ENCODE peak calls at places on chromosomes 12 and 14, in eight cellular contexts. X is GM23338; W is upper lobe of right lung; E is CD8-positive, alpha-beta T cell; P is pancreas; H is tibial artery; N is stomach; G is A549. S is an unnamed sample. For H3K4me1, the result is how much of the 10 kb centered on the place peaks cover.

GRCh38 chr14:99249389-99249788 is 22.6 kb downstream of the BCL11B start:
- DNase-seq in N (no peak), X (no peak), E (no peak), W (no peak), G (no peak), H (no peak), P (no peak), S (no peak)

GRCh38 chr14:88322505-88323085 is 474 bp downstream of the KCNK10 start:
- DNase-seq in P (no peak), X (peak), N (no peak), E (no peak), W (no peak), H (no peak), G (no peak), S (no peak)

GRCh38 chr12:15700595-15700994 is 88.6 kb downstream of the EPS8 start:
- DNase-seq in E (no peak), N (no peak), X (no peak), G (peak), P (no peak), H (no peak), W (no peak), S (no peak)

GRCh38 chr14:105199093-105199492 is 18.0 kb upstream of the NUDT14 start:
- DNase-seq in X (no peak), E (no peak), P (no peak), G (no peak), W (no peak), H (no peak), N (no peak), S (no peak)

GRCh38 chr14:72451081-72451972 is 442.6 kb downstream of the DPF3 start:
- DNase-seq in W (no peak), X (no peak), E (peak), G (no peak), N (no peak), P (no peak), H (no peak), S (no peak)

GRCh38 chr14:54570651-54571415 is 3.9 kb downstream of the SAMD4A start:
- DNase-seq in X (no peak), E (no peak), G (peak), P (no peak), W (no peak), N (no peak), H (no peak), S (no peak)

GRCh38 chr14:99575043-99576023 is 28.7 kb downstream of the CCDC85C start:
- DNase-seq in W (peak), P (peak), G (peak), H (no peak), N (peak), X (no peak), E (no peak), S (peak)

GRCh38 chr14:105330491-105330895 is 15.9 kb downstream of the PACS2 start:
- DNase-seq in X (no peak), N (no peak), H (peak), E (no peak), W (peak), G (no peak), P (no peak), S (peak)

GRCh38 chr14:56271988-56272387 is 153.8 kb downstream of the PELI2 start:
- DNase-seq in N (no peak), H (no peak), P (no peak), X (no peak), W (no peak), E (no peak), G (no peak), S (no peak)

GRCh38 chr12:90262261-90262660 is 553.6 kb upstream of the ATP2B1 start:
- DNase-seq in E (no peak), N (no peak), H (no peak), G (peak), W (no peak), P (no peak), X (no peak), S (no peak)

GRCh38 chr12:23084236-23084995 is 459.4 kb downstream of the ETNK1 start:
- DNase-seq in H (no peak), W (no peak), E (no peak), N (no peak), P (no peak), X (no peak), G (peak), S (no peak)

GRCh38 chr12:85676816-85677749 is 159.1 kb downstream of the RASSF9 start:
- DNase-seq in E (no peak), X (no peak), G (no peak), N (no peak), P (no peak), H (no peak), W (no peak), S (no peak)

GRCh38 chr12:1926274-1926673 is 7.8 kb upstream of the CACNA2D4 start:
- DNase-seq in G (no peak), H (no peak), W (no peak), X (no peak), N (peak), P (no peak), E (no peak), S (no peak)

GRCh38 chr12:105198961-105199360 is 37.0 kb downstream of the APPL2 start:
- DNase-seq in W (no peak), N (no peak), X (no peak), P (no peak), G (no peak), E (no peak), H (no peak), S (no peak)

GRCh38 chr12:77947326-77947725 is 116.6 kb downstream of the NAV3 start:
- DNase-seq in E (no peak), W (no peak), N (no peak), P (no peak), X (no peak), G (peak), H (no peak), S (no peak)

GRCh38 chr14:103163199-103163598 is 39.9 kb downstream of the TNFAIP2 start:
- DNase-seq in X (no peak), W (no peak), P (no peak), G (no peak), H (peak), E (no peak), N (no peak), S (no peak)

GRCh38 chr12:87216436-87216835 is 812.8 kb downstream of the C12orf50 start:
- DNase-seq in X (no peak), H (peak), E (no peak), P (no peak), G (no peak), W (no peak), N (no peak), S (no peak)

GRCh38 chr12:101935769-101936741 is 58.7 kb downstream of the DRAM1 start:
- DNase-seq in N (no peak), H (peak), G (no peak), P (no peak), X (peak), W (no peak), E (no peak), S (no peak)

GRCh38 chr14:98819132-98819866 is 452.7 kb downstream of the BCL11B start:
- DNase-seq in E (no peak), H (no peak), G (no peak), W (no peak), X (peak), N (no peak), P (peak), S (no peak)

GRCh38 chr12:110079477-110080400 is 31.4 kb upstream of the C12orf76 start:
- DNase-seq in N (peak), P (no peak), W (peak), X (peak), E (peak), G (peak), H (peak), S (peak)

GRCh38 chr14:103594265-103594664 is 31.5 kb downstream of the COA8 start:
- DNase-seq in N (no peak), X (peak), H (no peak), G (no peak), E (no peak), P (peak), W (no peak), S (no peak)

GRCh38 chr14:77151918-77152588 is 10.5 kb upstream of the ZDHHC22 start:
- DNase-seq in W (no peak), P (no peak), X (peak), N (no peak), G (peak), H (no peak), E (no peak), S (no peak)

GRCh38 chr14:48805315-48805714 is 780.9 kb downstream of the RPS29 start:
- DNase-seq in N (no peak), E (no peak), G (no peak), X (peak), W (no peak), H (no peak), P (no peak), S (peak)

GRCh38 chr12:130351331-130351730 is 13.6 kb downstream of the PIWIL1 start:
- DNase-seq in H (no peak), E (no peak), P (no peak), G (no peak), W (no peak), N (no peak), X (no peak), S (no peak)

GRCh38 chr12:19799886-19800602 is 360.8 kb downstream of the AEBP2 start:
- DNase-seq in E (no peak), H (no peak), P (no peak), N (no peak), X (no peak), W (no peak), G (no peak), S (no peak)

GRCh38 chr12:108597559-108598471 is at the start of gene TMEM119:
- DNase-seq in G (no peak), X (no peak), E (no peak), N (no peak), W (no peak), H (peak), P (no peak), S (no peak)

GRCh38 chr12:52807544-52808470 is 6.1 kb downstream of the KRT4 start:
- DNase-seq in W (peak), N (no peak), E (no peak), H (no peak), P (no peak), G (no peak), X (no peak), S (no peak)

GRCh38 chr12:59660921-59661597 is 65.2 kb downstream of the SLC16A7 start:
- DNase-seq in N (no peak), H (no peak), G (no peak), W (no peak), E (no peak), P (no peak), X (no peak), S (no peak)

GRCh38 chr14:58878740-58879139 is 241.0 kb downstream of the DACT1 start:
- DNase-seq in X (peak), E (no peak), H (no peak), W (no peak), G (no peak), P (no peak), N (no peak), S (no peak)

GRCh38 chr12:104752883-104753282 is 205.2 kb downstream of the SLC41A2 start:
- DNase-seq in N (no peak), W (no peak), H (no peak), G (no peak), X (no peak), E (no peak), P (no peak), S (no peak)

GRCh38 chr14:25400607-25401206 is 350.8 kb upstream of the STXBP6 start:
- DNase-seq in P (peak), H (peak), N (peak), X (peak), G (peak), E (peak), W (no peak), S (no peak)

GRCh38 chr14:85218982-85219381 is 311.0 kb upstream of the FLRT2 start:
- DNase-seq in N (no peak), G (no peak), X (no peak), W (no peak), E (no peak), P (no peak), H (no peak), S (no peak)

GRCh38 chr12:66279127-66279712 is 23.1 kb upstream of the HELB start:
- DNase-seq in W (no peak), H (no peak), E (peak), G (peak), N (no peak), P (no peak), X (peak), S (no peak)

GRCh38 chr14:102200690-102201368 is 61.1 kb downstream of the WDR20 start:
- DNase-seq in N (no peak), E (peak), X (no peak), G (no peak), P (no peak), H (no peak), W (no peak), S (no peak)

GRCh38 chr12:116878567-116879508 is 2.4 kb downstream of the HRK start:
- DNase-seq in P (no peak), N (no peak), G (no peak), E (no peak), X (peak), H (no peak), W (no peak), S (no peak)

GRCh38 chr12:64085154-64085553 is 136.9 kb downstream of the KICS2 start:
- DNase-seq in P (no peak), X (no peak), H (no peak), E (no peak), W (no peak), G (no peak), N (no peak), S (no peak)

GRCh38 chr12:64083285-64084210 is 138.5 kb downstream of the KICS2 start:
- DNase-seq in H (peak), W (no peak), G (peak), P (peak), N (peak), X (no peak), E (no peak), S (peak)

GRCh38 chr12:64081020-64081419 is 141.1 kb downstream of the KICS2 start:
- DNase-seq in G (no peak), X (no peak), W (no peak), N (no peak), P (no peak), E (no peak), H (no peak), S (no peak)

GRCh38 chr12:64080319-64081008 is 141.6 kb downstream of the KICS2 start:
- DNase-seq in G (peak), P (no peak), H (no peak), N (peak), W (no peak), X (peak), E (no peak), S (no peak)

GRCh38 chr12:64082866-64083268 is 139.2 kb downstream of the KICS2 start:
- DNase-seq in P (no peak), H (no peak), G (peak), N (no peak), E (no peak), X (no peak), W (no peak), S (no peak)
- H3K4me1 ChIP-seq in P (under half), H (under half), G (half or more), N (under half), E (under half), X (under half), W (under half), S (under half)

DNA sequence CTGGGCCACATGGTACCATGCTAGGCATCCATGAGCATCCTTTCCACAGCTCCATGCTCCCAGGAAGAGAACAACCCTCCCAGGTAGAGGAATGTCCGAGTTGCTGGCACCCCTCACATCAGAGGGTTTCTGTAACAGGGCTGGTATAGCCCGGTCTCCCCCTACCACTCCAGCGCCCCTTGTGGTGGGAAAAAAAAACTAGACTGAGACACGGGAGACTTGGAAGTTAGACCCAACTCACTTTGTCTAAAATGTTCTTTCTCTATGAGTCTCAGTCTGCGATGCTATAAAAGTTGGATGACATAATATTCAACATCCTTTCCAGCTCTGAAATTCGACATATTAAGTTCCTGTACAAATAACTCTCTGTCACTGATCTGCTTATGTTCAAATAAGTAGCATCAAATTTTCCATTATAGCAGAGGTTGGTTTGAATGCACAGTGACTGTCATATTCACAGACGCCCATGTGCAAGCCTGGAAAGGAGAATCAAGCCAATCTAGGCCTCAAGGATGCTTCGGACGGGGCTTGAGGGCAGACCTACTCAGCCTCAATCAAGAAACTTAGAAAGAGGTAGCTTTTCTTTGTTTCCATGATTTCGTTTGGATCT is 25.7 kb upstream of the TC2N start:
- DNase-seq in W (no peak), P (no peak), X (peak), H (no peak), E (no peak), N (no peak), G (no peak), S (no peak)
- TF ChIP-seq CTCF in W (peak), P (no peak), X (peak), H (peak), E (peak), N (peak), G (peak), S (peak)

GRCh38 chr12:3158851-3159465 is 81.8 kb downstream of the TSPAN9 start:
- DNase-seq in H (no peak), G (no peak), P (no peak), E (no peak), N (no peak), X (no peak), W (no peak), S (no peak)
- H3K27ac ChIP-seq in H (peak), G (no peak), P (no peak), E (no peak), N (peak), X (no peak), W (no peak), S (peak)

GRCh38 chr14:63474844-63475243 is 68.3 kb downstream of the PPP2R5E start:
- DNase-seq in P (no peak), H (no peak), N (no peak), E (no peak), G (no peak), W (no peak), X (no peak), S (no peak)
- H3K4me1 ChIP-seq in P (under half), H (under half), N (under half), E (under half), G (half or more), W (half or more), X (under half), S (half or more)

DNA sequence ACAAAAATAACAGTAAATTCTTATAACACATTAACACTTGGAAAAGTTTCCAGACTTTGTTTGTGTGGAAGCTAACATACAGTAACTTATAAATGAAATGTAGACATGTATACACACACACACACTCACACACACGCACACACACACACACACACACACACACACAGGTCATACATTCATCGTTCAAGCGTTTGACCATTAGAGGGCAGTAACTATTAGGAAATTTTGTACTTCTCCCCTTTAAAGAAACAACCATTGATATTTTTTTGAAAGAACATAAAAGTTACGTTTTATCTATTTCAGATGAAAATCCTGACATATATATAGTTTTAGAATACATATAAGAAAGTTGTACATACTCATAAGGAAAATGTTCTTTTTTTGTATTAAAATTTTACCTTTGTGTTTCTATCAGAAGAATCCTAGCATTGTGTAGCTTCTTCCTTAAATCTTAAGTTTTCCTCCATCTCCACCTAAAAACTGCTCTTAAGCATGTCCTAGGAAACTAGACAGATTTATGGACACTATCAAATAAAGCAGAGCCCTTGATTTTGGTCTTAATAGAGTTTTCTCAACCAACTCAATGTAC is 29.0 kb downstream of the PTPRQ start:
- DNase-seq in N (no peak), P (no peak), G (peak), E (no peak), X (peak), H (no peak), W (no peak), S (peak)
- TF ChIP-seq CTCF in N (peak), P (no peak), G (peak), E (no peak), X (peak), H (peak), W (peak), S (peak)

DNA sequence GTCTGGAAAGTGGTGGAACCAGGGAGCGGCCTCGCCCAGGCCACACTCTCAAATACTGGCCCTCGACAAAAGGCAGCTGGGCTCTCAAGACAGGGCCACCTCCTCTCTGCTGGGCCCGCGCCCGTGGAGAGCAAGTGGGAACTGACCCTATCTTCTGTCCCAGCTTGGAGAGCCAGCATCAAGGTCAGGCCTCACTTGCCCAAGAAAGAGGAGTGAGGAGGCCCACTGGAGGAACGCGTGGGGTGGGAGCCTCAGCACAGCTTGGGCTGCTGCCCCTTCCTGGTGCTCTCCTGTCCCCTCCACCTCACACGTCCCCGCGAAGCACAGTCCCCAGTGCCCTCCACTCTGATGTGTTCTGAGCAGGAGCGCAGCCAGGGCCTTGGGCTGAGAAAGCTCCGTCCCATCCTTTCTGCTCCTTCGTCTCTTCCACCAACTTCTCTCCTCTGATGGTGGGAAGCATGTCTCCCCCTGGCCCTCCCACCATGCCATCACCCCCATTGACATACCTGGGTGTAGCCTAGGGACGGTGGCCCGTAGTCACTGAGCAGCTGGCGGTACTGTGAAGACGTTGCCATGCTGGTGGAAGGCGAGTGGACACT is 4.9 kb downstream of the CDK2AP1 start:
- DNase-seq in N (no peak), G (no peak), P (no peak), X (no peak), W (no peak), H (no peak), E (no peak), S (no peak)
- H3K27ac ChIP-seq in N (no peak), G (no peak), P (no peak), X (no peak), W (no peak), H (no peak), E (no peak), S (no peak)